ENCODE peak calls at places on chromosomes 7 and 10, in five cellular contexts. One of them, this sample, is unnamed.

GRCh38 chr7:379456-380225 is 89.7 kb downstream of the FOXL3 start:
- DNase-seq in HCT116: no peak
- DNase-seq in A549: no peak
- DNase-seq in Panc1: no peak
- DNase-seq in GM12878: no peak
- DNase-seq in this sample: peak; percentile 66

GRCh38 chr10:46541735-46542566 is 14.5 kb downstream of the GPRIN2 start:
- DNase-seq in HCT116: no peak
- DNase-seq in A549: peak; percentile 77
- DNase-seq in Panc1: no peak
- DNase-seq in GM12878: no peak
- DNase-seq in this sample: no peak

GRCh38 chr10:79027147-79028055 is 41.4 kb upstream of the ZMIZ1 start:
- DNase-seq in HCT116: no peak
- DNase-seq in A549: no peak
- DNase-seq in Panc1: no peak
- DNase-seq in GM12878: no peak
- DNase-seq in this sample: no peak

GRCh38 chr7:17855202-17855601 is 85.1 kb downstream of the SNX13 start:
- DNase-seq in HCT116: no peak
- DNase-seq in A549: no peak
- DNase-seq in Panc1: no peak
- DNase-seq in GM12878: no peak
- DNase-seq in this sample: no peak

GRCh38 chr7:5596046-5596895 is 172.6 kb upstream of the TNRC18 start:
- DNase-seq in HCT116: peak; percentile 71
- DNase-seq in A549: peak; percentile 91
- DNase-seq in Panc1: peak; percentile 69
- DNase-seq in GM12878: no peak
- DNase-seq in this sample: peak; percentile 55

GRCh38 chr7:148394582-148394981 is 196.0 kb upstream of the C7orf33 start:
- DNase-seq in HCT116: no peak
- DNase-seq in A549: no peak
- DNase-seq in Panc1: no peak
- DNase-seq in GM12878: no peak
- DNase-seq in this sample: peak; percentile 37

GRCh38 chr10:130244031-130244927 is 108.1 kb downstream of the GLRX3 start:
- DNase-seq in HCT116: no peak
- DNase-seq in A549: no peak
- DNase-seq in Panc1: no peak
- DNase-seq in GM12878: no peak
- DNase-seq in this sample: no peak

GRCh38 chr7:65438593-65438992 is 64.9 kb downstream of the ZNF92 start:
- DNase-seq in HCT116: peak; percentile 32
- DNase-seq in A549: no peak
- DNase-seq in Panc1: no peak
- DNase-seq in GM12878: no peak
- DNase-seq in this sample: no peak

GRCh38 chr10:66837335-66837734 is 88.5 kb upstream of the LRRTM3 start:
- DNase-seq in HCT116: no peak
- DNase-seq in A549: no peak
- DNase-seq in Panc1: no peak
- DNase-seq in GM12878: no peak
- DNase-seq in this sample: no peak

GRCh38 chr7:37753398-37753797 is 69.8 kb downstream of the GPR141 start:
- DNase-seq in HCT116: no peak
- DNase-seq in A549: no peak
- DNase-seq in Panc1: no peak
- DNase-seq in GM12878: no peak
- DNase-seq in this sample: no peak

DNA sequence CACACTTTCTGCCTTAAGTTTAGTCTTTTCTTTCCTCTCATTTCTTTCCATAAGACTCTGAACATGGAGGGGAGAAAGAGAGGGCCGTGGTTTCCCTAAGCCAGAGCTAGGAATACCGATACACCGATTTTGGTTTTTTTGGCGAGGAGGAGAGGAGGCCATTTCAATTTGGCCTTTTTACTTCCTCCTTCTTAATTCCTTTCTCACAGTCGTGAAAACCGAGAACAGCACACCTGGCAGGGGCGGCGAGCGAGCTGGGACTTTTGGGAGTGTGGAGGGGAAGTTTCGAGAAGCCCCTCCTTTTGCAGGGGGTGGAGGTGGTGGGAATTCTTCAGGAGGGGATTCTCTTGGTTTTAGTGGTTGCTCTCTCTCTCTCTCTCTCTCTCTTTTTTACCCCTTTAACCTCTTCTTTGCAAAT is 6.2 kb downstream of the GATA3 start:
- DNase-seq in HCT116: no peak
- DNase-seq in A549: no peak
- DNase-seq in Panc1: no peak
- DNase-seq in GM12878: peak; percentile 27
- DNase-seq in this sample: peak; percentile 31
- H3K4me1 ChIP-seq in HCT116: no peaks in the 10 kb centered on the region
- H3K4me1 ChIP-seq in A549: peaks cover 5% of the 10 kb centered on the region
- H3K4me1 ChIP-seq in Panc1: no peaks in the 10 kb centered on the region
- H3K4me1 ChIP-seq in GM12878: peaks cover 16% of the 10 kb centered on the region
- H3K4me1 ChIP-seq in this sample: peaks cover 76% of the 10 kb centered on the region

GRCh38 chr7:102103027-102103372 is 183.7 kb upstream of the SH2B2 start:
- DNase-seq in HCT116: no peak
- DNase-seq in A549: no peak
- DNase-seq in Panc1: no peak
- DNase-seq in GM12878: no peak
- DNase-seq in this sample: no peak
- TF ChIP-seq REST in HCT116: no peak
- TF ChIP-seq REST in A549: no peak
- TF ChIP-seq REST in Panc1: no peak
- TF ChIP-seq REST in GM12878: no peak
- TF ChIP-seq REST in this sample: no peak

GRCh38 chr10:110074986-110075664 is 67.3 kb downstream of the ADD3 start:
- DNase-seq in HCT116: no peak
- DNase-seq in A549: no peak
- DNase-seq in Panc1: no peak
- DNase-seq in GM12878: no peak
- DNase-seq in this sample: no peak

GRCh38 chr10:110078317-110078716 is 70.5 kb downstream of the ADD3 start:
- DNase-seq in HCT116: no peak
- DNase-seq in A549: no peak
- DNase-seq in Panc1: no peak
- DNase-seq in GM12878: no peak
- DNase-seq in this sample: no peak

GRCh38 chr10:110075726-110076125 is 67.9 kb downstream of the ADD3 start:
- DNase-seq in HCT116: no peak
- DNase-seq in A549: no peak
- DNase-seq in Panc1: no peak
- DNase-seq in GM12878: no peak
- DNase-seq in this sample: no peak

GRCh38 chr10:110077436-110078120 is 69.8 kb downstream of the ADD3 start:
- DNase-seq in HCT116: no peak
- DNase-seq in A549: no peak
- DNase-seq in Panc1: no peak
- DNase-seq in GM12878: no peak
- DNase-seq in this sample: no peak

DNA sequence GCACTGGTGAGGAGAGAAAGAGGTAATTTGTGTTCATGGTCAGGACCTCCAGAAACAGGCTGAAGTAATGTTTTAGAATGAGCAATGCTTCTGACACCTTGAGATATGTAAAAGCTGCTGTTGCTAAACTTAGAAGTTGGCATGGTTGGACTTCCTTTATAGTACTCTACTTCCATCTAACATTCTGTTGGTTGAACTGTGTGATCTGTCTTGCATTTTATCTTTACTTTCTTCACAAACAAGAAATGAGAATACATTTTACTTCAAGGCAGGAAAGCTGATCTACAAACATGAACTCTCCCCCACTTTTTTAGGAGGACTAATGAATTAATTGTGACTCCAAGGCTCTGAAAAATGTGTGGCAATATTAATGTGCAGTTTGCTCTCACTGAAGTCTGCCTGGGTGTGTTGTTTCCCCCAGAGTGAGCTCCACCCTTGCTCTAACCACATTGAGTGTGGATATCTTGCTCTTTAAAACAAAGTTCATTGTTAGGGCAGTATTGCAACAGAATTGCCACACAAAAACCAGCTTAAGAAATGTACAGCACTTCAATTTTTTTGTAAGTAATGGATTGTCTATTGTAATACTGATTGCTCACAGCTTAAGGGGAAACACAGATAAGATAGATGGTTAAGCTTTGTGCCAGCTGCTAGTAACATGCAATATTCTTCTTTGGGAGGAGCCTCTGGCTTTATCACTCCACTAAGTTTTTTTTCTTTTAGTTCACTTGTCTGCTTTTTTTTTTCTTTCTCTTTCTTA is 69.0 kb downstream of the ADD3 start:
- DNase-seq in HCT116: peak; percentile 3
- DNase-seq in A549: peak; percentile 68
- DNase-seq in Panc1: no peak
- DNase-seq in GM12878: peak; percentile 76
- DNase-seq in this sample: no peak
- H3K4me1 ChIP-seq in HCT116: peaks cover 11% of the 10 kb centered on the region
- H3K4me1 ChIP-seq in A549: peaks cover 38% of the 10 kb centered on the region
- H3K4me1 ChIP-seq in Panc1: peaks cover 8% of the 10 kb centered on the region
- H3K4me1 ChIP-seq in GM12878: peaks cover 34% of the 10 kb centered on the region
- H3K4me1 ChIP-seq in this sample: peaks cover 22% of the 10 kb centered on the region

DNA sequence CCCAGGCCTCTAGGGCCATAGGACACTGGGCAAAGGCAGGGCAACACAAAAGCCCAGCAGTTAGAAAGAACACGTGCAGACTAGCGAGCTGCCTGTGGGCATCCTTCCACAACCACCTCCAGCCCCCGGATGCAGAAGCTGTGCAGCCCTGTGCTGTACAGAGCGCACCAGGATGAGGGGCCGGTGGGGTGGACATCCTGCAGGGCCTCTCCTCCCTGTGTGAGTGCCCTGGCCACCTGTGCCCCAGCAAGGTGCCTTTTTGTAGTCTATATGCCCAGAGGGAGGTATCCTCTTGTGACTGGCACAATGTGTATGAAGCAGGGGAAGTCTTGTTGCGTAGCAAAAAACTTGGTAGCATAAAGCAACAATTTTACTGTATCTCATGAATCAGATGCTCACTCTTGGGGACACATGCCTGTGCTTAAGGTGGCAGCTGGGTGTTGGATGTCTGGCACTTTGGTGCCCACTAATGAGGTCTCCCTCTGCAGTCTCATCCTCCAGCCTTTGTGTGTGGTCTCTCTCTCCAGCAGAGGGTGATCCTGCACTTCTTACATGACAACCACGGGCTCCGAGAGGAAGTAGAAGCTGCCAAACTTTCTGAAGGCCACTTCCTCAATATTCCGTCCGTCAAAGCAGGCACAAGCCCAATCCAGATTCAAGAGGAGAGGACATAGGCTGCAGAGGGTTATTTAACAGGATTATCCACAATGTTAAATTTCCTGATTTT is 8.7 kb downstream of the NCAPG2 start:
- DNase-seq in HCT116: peak; percentile 34
- DNase-seq in A549: peak; percentile 76
- DNase-seq in Panc1: no peak
- DNase-seq in GM12878: peak; percentile 28
- DNase-seq in this sample: peak; percentile 64
- TF ChIP-seq REST in HCT116: no peak
- TF ChIP-seq REST in A549: no peak
- TF ChIP-seq REST in Panc1: no peak
- TF ChIP-seq REST in GM12878: no peak
- TF ChIP-seq REST in this sample: no peak

GRCh38 chr10:124014416-124015154 is 78.8 kb downstream of the CHST15 start:
- DNase-seq in HCT116: no peak
- DNase-seq in A549: no peak
- DNase-seq in Panc1: no peak
- DNase-seq in GM12878: no peak
- DNase-seq in this sample: no peak

GRCh38 chr10:124017729-124018128 is 75.7 kb downstream of the CHST15 start:
- DNase-seq in HCT116: no peak
- DNase-seq in A549: no peak
- DNase-seq in Panc1: no peak
- DNase-seq in GM12878: no peak
- DNase-seq in this sample: no peak

GRCh38 chr10:124016795-124017375 is 76.5 kb downstream of the CHST15 start:
- DNase-seq in HCT116: no peak
- DNase-seq in A549: no peak
- DNase-seq in Panc1: no peak
- DNase-seq in GM12878: no peak
- DNase-seq in this sample: no peak

GRCh38 chr10:124013916-124014315 is 79.5 kb downstream of the CHST15 start:
- DNase-seq in HCT116: no peak
- DNase-seq in A549: no peak
- DNase-seq in Panc1: no peak
- DNase-seq in GM12878: no peak
- DNase-seq in this sample: no peak

GRCh38 chr10:124015991-124016390 is 77.4 kb downstream of the CHST15 start:
- DNase-seq in HCT116: no peak
- DNase-seq in A549: no peak
- DNase-seq in Panc1: no peak
- DNase-seq in GM12878: no peak
- DNase-seq in this sample: no peak
- H3K4me1 ChIP-seq in HCT116: no peaks in the 10 kb centered on the region
- H3K4me1 ChIP-seq in A549: no peaks in the 10 kb centered on the region
- H3K4me1 ChIP-seq in Panc1: no peaks in the 10 kb centered on the region
- H3K4me1 ChIP-seq in GM12878: no peaks in the 10 kb centered on the region
- H3K4me1 ChIP-seq in this sample: peaks cover 18% of the 10 kb centered on the region

GRCh38 chr10:52637592-52637991 is 135.0 kb downstream of the MBL2 start:
- DNase-seq in HCT116: no peak
- DNase-seq in A549: peak; percentile 35
- DNase-seq in Panc1: no peak
- DNase-seq in GM12878: no peak
- DNase-seq in this sample: no peak
- TF ChIP-seq REST in HCT116: no peak
- TF ChIP-seq REST in A549: no peak
- TF ChIP-seq REST in Panc1: no peak
- TF ChIP-seq REST in GM12878: no peak
- TF ChIP-seq REST in this sample: no peak

DNA sequence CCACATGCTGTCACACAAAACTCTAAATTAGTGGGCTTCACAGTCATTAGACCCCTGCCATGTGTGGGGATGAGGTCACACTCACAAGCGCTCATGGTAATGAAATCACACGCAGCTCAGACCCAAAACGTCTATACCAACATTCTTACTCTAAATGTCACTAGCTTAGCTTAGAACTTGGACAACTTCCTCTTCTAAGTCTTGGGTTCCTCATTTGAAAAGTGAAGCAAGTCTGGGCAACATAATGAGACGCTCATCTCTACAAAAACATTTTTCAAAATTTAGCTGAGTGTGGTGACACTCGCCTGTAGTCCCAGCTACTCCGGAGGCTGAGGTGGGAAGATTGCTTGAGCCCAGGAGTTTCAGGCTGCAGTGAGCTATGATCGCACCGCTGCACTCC is 92.7 kb upstream of the MACROH2A2 start:
- DNase-seq in HCT116: no peak
- DNase-seq in A549: no peak
- DNase-seq in Panc1: no peak
- DNase-seq in GM12878: no peak
- DNase-seq in this sample: no peak
- H3K4me1 ChIP-seq in HCT116: no peaks in the 10 kb centered on the region
- H3K4me1 ChIP-seq in A549: no peaks in the 10 kb centered on the region
- H3K4me1 ChIP-seq in Panc1: no peaks in the 10 kb centered on the region
- H3K4me1 ChIP-seq in GM12878: no peaks in the 10 kb centered on the region
- H3K4me1 ChIP-seq in this sample: no peaks in the 10 kb centered on the region

This sample was measured in GM23338.